ENCODE peak calls at places on chromosomes 12 and 14, in seven cellular contexts. P is PC-3, L is small intestine, G is ovary, W is epithelial cell of esophagus, F is GM06990, Z is tibial artery. R is an unnamed sample.

GRCh38 chr14:56170028-56170427 is 51.8 kb downstream of the PELI2 start:
- DNase-seq in P (no peak), L (no peak), G (no peak), W (no peak), F (no peak), Z (no peak), R (no peak)

GRCh38 chr12:69501154-69501895 is 31.1 kb downstream of the FRS2 start:
- DNase-seq in P (peak), L (no peak), G (no peak), W (peak), F (no peak), Z (no peak), R (no peak)

GRCh38 chr14:103508521-103508920 is 14.1 kb downstream of the CKB start:
- DNase-seq in P (no peak), L (no peak), G (no peak), W (no peak), F (no peak), Z (no peak), R (no peak)

GRCh38 chr12:2691001-2691339 is 103.8 kb upstream of the FKBP4 start:
- DNase-seq in P (no peak), L (peak), G (no peak), W (no peak), F (peak), Z (no peak), R (no peak)

GRCh38 chr12:8780389-8780788 is 42.0 kb upstream of the A2ML1 start:
- DNase-seq in P (peak), L (peak), G (no peak), W (peak), F (no peak), Z (no peak), R (no peak)

GRCh38 chr14:22202313-22202712 is 386.7 kb downstream of the DAD1 start:
- DNase-seq in P (no peak), L (no peak), G (no peak), W (no peak), F (no peak), Z (no peak), R (no peak)

GRCh38 chr12:92062539-92063493 is 82.8 kb downstream of the BTG1 start:
- DNase-seq in P (no peak), L (no peak), G (no peak), W (no peak), F (no peak), Z (no peak), R (no peak)

GRCh38 chr12:112937741-112938719 is at the start of gene OAS3:
- DNase-seq in P (peak), L (peak), G (peak), W (peak), F (peak), Z (peak), R (peak)

GRCh38 chr12:20946732-20947131 is 136.2 kb downstream of the SLCO1B3 start:
- DNase-seq in P (peak), L (no peak), G (no peak), W (peak), F (no peak), Z (no peak), R (no peak)

GRCh38 chr14:90503582-90503981 is 106.8 kb downstream of the CALM1 start:
- DNase-seq in P (no peak), L (peak), G (no peak), W (no peak), F (no peak), Z (no peak), R (no peak)

GRCh38 chr14:81400202-81400678 is at the start of gene STON2:
- DNase-seq in P (peak), L (peak), G (no peak), W (peak), F (no peak), Z (peak), R (no peak)

GRCh38 chr12:124309744-124310143 is 14.9 kb downstream of the RFLNA start:
- DNase-seq in P (no peak), L (no peak), G (no peak), W (no peak), F (no peak), Z (no peak), R (no peak)

GRCh38 chr12:85825751-85826150 is 10.5 kb downstream of the RASSF9 start:
- DNase-seq in P (no peak), L (peak), G (no peak), W (peak), F (no peak), Z (no peak), R (no peak)

GRCh38 chr14:45867046-45867894 is 614.3 kb upstream of the MIS18BP1 start:
- DNase-seq in P (no peak), L (no peak), G (no peak), W (no peak), F (no peak), Z (no peak), R (no peak)

GRCh38 chr12:44422559-44422958 is 453.6 kb downstream of the NELL2 start:
- DNase-seq in P (no peak), L (no peak), G (no peak), W (no peak), F (no peak), Z (no peak), R (no peak)

GRCh38 chr12:100871335-100871734 is 76.8 kb downstream of the ANO4 start:
- DNase-seq in P (no peak), L (no peak), G (no peak), W (no peak), F (no peak), Z (no peak), R (no peak)

GRCh38 chr14:102086972-102087761 is at the start of gene HSP90AA1:
- DNase-seq in P (peak), L (peak), G (peak), W (peak), F (peak), Z (peak), R (peak)

GRCh38 chr12:122964439-122965257 is 1.6 kb downstream of the ABCB9 start:
- DNase-seq in P (no peak), L (no peak), G (no peak), W (no peak), F (no peak), Z (no peak), R (no peak)

GRCh38 chr14:76775159-76775694 is 14.0 kb downstream of the VASH1 start:
- DNase-seq in P (no peak), L (no peak), G (no peak), W (no peak), F (no peak), Z (no peak), R (no peak)

GRCh38 chr12:46556820-46557524 is 184.4 kb upstream of the SLC38A2 start:
- DNase-seq in P (peak), L (no peak), G (no peak), W (peak), F (no peak), Z (no peak), R (no peak)

GRCh38 chr14:93113678-93114067 is 2.1 kb downstream of the ITPK1 start:
- DNase-seq in P (no peak), L (peak), G (no peak), W (no peak), F (no peak), Z (no peak), R (no peak)
- H3K4me3 ChIP-seq in P (peak), L (peak), G (peak), W (peak), F (peak), Z (peak), R (peak)

DNA sequence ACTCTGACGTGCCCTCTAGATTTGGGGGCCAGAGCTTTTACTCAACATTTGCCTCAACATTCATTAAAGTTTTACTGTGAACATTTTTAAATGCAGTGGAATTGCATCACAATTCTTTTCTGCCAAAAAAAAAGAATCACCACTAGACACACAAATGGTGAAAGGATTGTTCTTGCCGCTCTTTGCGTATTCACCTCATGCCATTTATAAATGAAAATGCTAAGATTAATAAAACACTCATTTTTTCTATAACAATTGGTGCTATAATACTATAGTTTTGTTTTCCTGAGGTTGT is 985 bp downstream of the RHOJ start:
- DNase-seq in P (no peak), L (no peak), G (no peak), W (no peak), F (no peak), Z (no peak), R (no peak)
- H3K4me3 ChIP-seq in P (no peak), L (no peak), G (peak), W (no peak), F (no peak), Z (peak), R (peak)

GRCh38 chr14:105014032-105014431 is 6.9 kb downstream of the CDCA4 start:
- DNase-seq in P (no peak), L (no peak), G (no peak), W (no peak), F (no peak), Z (no peak), R (no peak)

GRCh38 chr14:105011312-105011990 is 9.4 kb downstream of the CDCA4 start:
- DNase-seq in P (no peak), L (no peak), G (no peak), W (no peak), F (no peak), Z (no peak), R (no peak)

GRCh38 chr14:105012171-105012985 is 8.5 kb downstream of the CDCA4 start:
- DNase-seq in P (no peak), L (peak), G (no peak), W (peak), F (no peak), Z (no peak), R (no peak)

GRCh38 chr14:105014631-105015030 is 6.3 kb downstream of the CDCA4 start:
- DNase-seq in P (no peak), L (no peak), G (no peak), W (no peak), F (no peak), Z (no peak), R (no peak)

DNA sequence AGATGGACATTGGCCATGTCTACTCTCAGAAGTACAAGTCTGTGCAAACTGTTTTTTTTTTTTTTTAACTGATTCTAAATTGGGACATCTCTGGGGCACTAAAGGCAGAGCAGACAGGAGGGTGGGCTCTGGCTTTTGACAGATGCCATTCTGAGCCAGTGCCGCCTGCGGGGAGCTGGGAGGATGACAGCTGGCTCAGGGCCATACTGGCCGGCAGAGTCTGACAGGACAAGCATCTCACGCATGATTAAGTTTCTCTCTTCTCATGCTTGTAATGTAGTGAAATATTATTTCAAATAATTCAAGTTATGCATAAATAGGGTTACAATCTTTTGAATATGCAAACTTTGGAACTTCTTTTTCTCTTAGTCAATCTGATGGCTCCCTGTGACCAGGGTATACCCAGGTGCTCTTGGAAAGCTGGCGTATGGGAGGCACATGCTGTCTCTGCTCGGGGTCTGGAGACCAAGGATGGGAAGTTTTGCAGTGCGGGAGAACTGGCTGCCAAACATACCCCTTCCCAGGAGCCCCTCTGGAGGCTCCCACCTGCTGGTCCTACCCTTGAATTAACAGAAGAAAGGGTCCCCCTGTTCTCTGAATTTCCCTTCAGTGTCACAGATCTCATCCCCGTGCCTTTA is 7.6 kb downstream of the CDCA4 start:
- DNase-seq in P (no peak), L (no peak), G (no peak), W (no peak), F (no peak), Z (no peak), R (no peak)
- H3K4me3 ChIP-seq in P (no peak), L (no peak), G (no peak), W (no peak), F (no peak), Z (no peak), R (no peak)

GRCh38 chr14:73264080-73264895 is 27.0 kb downstream of the PAPLN start:
- DNase-seq in P (no peak), L (no peak), G (no peak), W (no peak), F (no peak), Z (no peak), R (no peak)
- H3K4me3 ChIP-seq in P (no peak), L (no peak), G (no peak), W (no peak), F (no peak), Z (no peak), R (no peak)

GRCh38 chr12:24810378-24810777 is 138.5 kb downstream of the BCAT1 start:
- DNase-seq in P (no peak), L (no peak), G (no peak), W (no peak), F (no peak), Z (no peak), R (no peak)
- H3K4me3 ChIP-seq in P (no peak), L (no peak), G (no peak), W (no peak), F (no peak), Z (no peak), R (no peak)

DNA sequence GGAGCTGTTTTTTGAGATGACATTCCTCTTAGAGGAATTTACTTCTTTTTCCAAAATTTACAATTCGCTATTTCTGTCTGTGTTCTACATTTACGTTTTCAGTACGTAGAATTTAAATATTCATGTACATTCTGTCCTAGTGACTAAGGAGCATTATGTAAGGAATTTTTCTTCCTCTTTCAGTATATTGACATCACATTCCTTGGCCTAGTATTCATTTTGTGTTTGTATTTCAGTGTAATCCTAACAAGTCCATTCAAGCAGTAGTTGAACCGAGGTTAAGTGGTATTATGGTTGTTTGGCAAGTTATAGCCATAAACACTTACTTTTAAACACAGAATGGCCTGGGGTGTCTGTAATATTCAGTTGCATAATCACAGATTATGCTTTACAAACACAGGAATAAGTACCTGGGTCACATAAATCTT is 465.2 kb downstream of the PCNX1 start:
- DNase-seq in P (peak), L (no peak), G (no peak), W (peak), F (no peak), Z (no peak), R (no peak)
- H3K4me3 ChIP-seq in P (peak), L (no peak), G (no peak), W (peak), F (no peak), Z (no peak), R (no peak)

DNA sequence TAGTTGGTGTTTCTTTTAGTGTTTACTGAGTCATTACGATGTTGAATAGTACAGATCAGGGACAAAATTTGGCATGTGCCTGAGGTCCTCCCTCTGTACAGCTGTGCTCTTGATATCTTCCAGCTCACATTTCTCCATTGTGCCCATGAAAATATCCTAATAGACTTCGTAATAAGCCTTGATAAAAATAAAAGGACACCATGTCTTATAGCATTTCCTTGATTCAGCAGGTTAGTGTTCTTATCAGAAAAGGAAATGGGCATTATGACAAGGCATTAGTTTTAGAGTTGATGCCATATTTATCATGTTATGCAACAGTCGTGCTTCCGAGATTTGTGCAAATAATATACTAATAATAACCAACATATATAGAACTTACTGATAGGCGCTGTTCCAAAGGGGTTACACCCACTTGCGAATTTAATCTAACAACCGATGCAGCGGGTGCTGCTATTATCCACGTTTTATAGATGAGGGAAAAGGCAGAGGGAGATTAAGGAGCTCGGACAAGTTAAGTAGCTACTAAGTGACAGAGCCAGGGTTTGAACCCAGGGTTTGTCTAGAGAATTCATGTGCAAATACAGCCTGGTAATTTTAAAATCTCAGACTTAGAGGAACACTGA is 15.2 kb upstream of the WNK1 start:
- DNase-seq in P (no peak), L (peak), G (no peak), W (no peak), F (no peak), Z (no peak), R (no peak)
- H3K4me3 ChIP-seq in P (no peak), L (no peak), G (no peak), W (no peak), F (no peak), Z (no peak), R (no peak)